ENCODE peak calls at places on chromosomes 3 and 15, in nine cellular contexts. F, V, L, R, T, Q, E, U and D are unnamed samples.

GRCh38 chr3:26437678-26438077 is 184.9 kb upstream of the LRRC3B start:
- DNase-seq in F (peak; percentile 49), V (no peak), L (no peak), R (no peak), T (no peak), Q (peak; percentile 15), E (peak; percentile 80), U (no peak), D (peak; percentile 49)

GRCh38 chr15:48112242-48112641 is 8.5 kb upstream of the SLC24A5 start:
- DNase-seq in F (peak; percentile 39), V (no peak), L (peak; percentile 8), R (no peak), T (no peak), Q (peak; percentile 46), E (peak; percentile 24), U (no peak), D (no peak)

GRCh38 chr3:123385981-123386380 is 62.9 kb downstream of the ADCY5 start:
- DNase-seq in F (peak; percentile 25), V (no peak), L (peak; percentile 21), R (no peak), T (no peak), Q (no peak), E (peak; percentile 34), U (peak; percentile 62), D (no peak)

GRCh38 chr15:88382482-88382983 is 84.7 kb downstream of the MRPL46 start:
- DNase-seq in F (peak; percentile 88), V (no peak), L (peak; percentile 46), R (no peak), T (no peak), Q (peak; percentile 40), E (peak; percentile 70), U (no peak), D (peak; percentile 47)

GRCh38 chr3:24963762-24964625 is 464.1 kb upstream of the RARB start:
- DNase-seq in F (peak; percentile 39), V (no peak), L (peak; percentile 16), R (no peak), T (no peak), Q (peak; percentile 63), E (peak; percentile 29), U (no peak), D (peak; percentile 12)

GRCh38 chr15:28184166-28184565 is 85.1 kb upstream of the OCA2 start:
- DNase-seq in F (no peak), V (no peak), L (peak; percentile 27), R (no peak), T (no peak), Q (no peak), E (peak; percentile 29), U (no peak), D (no peak)

GRCh38 chr15:87582169-87582568 is 674.4 kb downstream of the NTRK3 start:
- DNase-seq in F (peak; percentile 19), V (no peak), L (no peak), R (no peak), T (no peak), Q (no peak), E (no peak), U (no peak), D (no peak)

GRCh38 chr15:39106913-39107312 is 474.0 kb upstream of the THBS1 start:
- DNase-seq in F (no peak), V (no peak), L (no peak), R (no peak), T (no peak), Q (no peak), E (no peak), U (no peak), D (no peak)

GRCh38 chr15:46266691-46267090 is 631.9 kb downstream of the SQOR start:
- DNase-seq in F (no peak), V (no peak), L (no peak), R (no peak), T (no peak), Q (no peak), E (no peak), U (no peak), D (no peak)

GRCh38 chr15:46265664-46266063 is 630.8 kb downstream of the SQOR start:
- DNase-seq in F (no peak), V (no peak), L (no peak), R (no peak), T (no peak), Q (peak; percentile 35), E (no peak), U (no peak), D (no peak)

DNA sequence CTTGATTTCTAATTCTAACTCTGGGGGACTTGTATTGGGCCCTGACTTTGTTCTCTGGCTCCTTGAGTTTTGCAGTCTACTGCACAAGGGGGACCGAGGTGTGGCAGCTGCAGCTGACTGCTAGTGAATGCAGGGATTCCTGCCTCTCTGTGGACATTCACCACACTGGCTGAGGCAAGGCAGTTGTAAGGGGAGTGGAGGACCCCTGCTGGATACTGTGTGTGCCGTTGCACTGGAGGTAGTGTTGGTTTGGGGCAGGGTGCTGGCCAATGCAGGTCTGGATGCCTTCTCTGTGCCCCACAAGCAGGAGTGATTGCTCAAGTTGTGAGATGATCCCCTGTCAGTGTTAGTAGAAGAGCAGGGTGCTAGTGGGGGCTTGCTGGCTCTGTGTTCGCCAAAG is 626.1 kb downstream of the SQOR start:
- DNase-seq in F (no peak), V (no peak), L (no peak), R (no peak), T (no peak), Q (no peak), E (no peak), U (no peak), D (no peak)
- TF ChIP-seq CTCF in F (no peak), V (no peak), L (no peak), R (no peak), T (no peak), Q (no peak), E (no peak), U (no peak), D (no peak)

GRCh38 chr15:74788042-74788715 is 6.3 kb downstream of the CSK start:
- DNase-seq in F (no peak), V (no peak), L (no peak), R (no peak), T (no peak), Q (no peak), E (no peak), U (no peak), D (no peak)

GRCh38 chr15:74784854-74785715 is 3.2 kb downstream of the CSK start:
- DNase-seq in F (no peak), V (no peak), L (no peak), R (no peak), T (no peak), Q (no peak), E (no peak), U (no peak), D (no peak)

GRCh38 chr15:74787251-74788041 is 5.6 kb downstream of the CSK start:
- DNase-seq in F (peak; percentile 82), V (peak; percentile 85), L (peak; percentile 47), R (peak; percentile 78), T (peak; percentile 91), Q (peak; percentile 70), E (peak; percentile 74), U (no peak), D (no peak)

GRCh38 chr15:74785716-74786032 is 3.8 kb downstream of the CSK start:
- DNase-seq in F (no peak), V (no peak), L (no peak), R (no peak), T (no peak), Q (no peak), E (no peak), U (no peak), D (no peak)

DNA sequence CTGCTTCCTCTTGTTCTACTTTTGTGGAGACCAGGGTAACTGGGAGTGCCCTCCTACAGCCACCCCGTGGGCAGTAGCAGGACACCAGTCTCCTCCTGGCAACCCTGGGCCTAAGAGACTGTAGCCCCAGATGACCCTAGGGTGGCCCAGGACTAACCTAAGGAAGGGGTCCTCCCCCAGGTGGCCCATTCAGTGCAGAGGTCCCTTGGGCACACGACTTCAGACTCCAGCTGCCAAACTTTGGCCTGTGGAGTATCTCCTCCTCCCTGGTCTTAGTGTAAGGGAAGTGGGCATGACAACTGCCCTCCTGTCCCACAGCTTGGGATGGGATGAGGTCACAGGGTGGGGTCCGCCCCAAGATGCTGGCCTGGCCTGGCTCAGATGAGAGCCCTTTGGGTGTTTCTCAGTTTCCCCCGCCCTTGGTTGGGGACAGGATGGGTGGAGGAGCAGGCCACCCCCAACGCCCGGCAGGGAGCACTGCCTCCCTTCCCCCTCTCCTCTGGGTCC is 4.8 kb downstream of the CSK start:
- DNase-seq in F (no peak), V (no peak), L (no peak), R (no peak), T (no peak), Q (no peak), E (no peak), U (no peak), D (no peak)
- H3K4me3 ChIP-seq in F (no peak overlapping the region), V (peak overlapping the region; percentile 83), L (no peak overlapping the region), R (no peak overlapping the region), T (no peak overlapping the region), Q (no peak overlapping the region), E (no peak overlapping the region), U (no peak overlapping the region), D (no peak overlapping the region)

GRCh38 chr3:75171632-75172230 is 492.4 kb upstream of the FRG2C start:
- DNase-seq in F (peak; percentile 7), V (no peak), L (peak; percentile 13), R (no peak), T (no peak), Q (peak; percentile 22), E (peak; percentile 2), U (no peak), D (no peak)
- TF ChIP-seq CTCF in F (peak; percentile 57), V (no peak), L (peak; percentile 55), R (no peak), T (peak; percentile 29), Q (peak; percentile 65), E (peak; percentile 49), U (no peak), D (peak; percentile 46)

GRCh38 chr3:127903596-127903995 is 11.4 kb upstream of the KBTBD12 start:
- DNase-seq in F (no peak), V (no peak), L (no peak), R (no peak), T (no peak), Q (no peak), E (no peak), U (no peak), D (no peak)
- H3K4me3 ChIP-seq in F (no peak overlapping the region), V (no peak overlapping the region), L (no peak overlapping the region), R (no peak overlapping the region), T (no peak overlapping the region), Q (no peak overlapping the region), E (no peak overlapping the region), U (no peak overlapping the region), D (no peak overlapping the region)

DNA sequence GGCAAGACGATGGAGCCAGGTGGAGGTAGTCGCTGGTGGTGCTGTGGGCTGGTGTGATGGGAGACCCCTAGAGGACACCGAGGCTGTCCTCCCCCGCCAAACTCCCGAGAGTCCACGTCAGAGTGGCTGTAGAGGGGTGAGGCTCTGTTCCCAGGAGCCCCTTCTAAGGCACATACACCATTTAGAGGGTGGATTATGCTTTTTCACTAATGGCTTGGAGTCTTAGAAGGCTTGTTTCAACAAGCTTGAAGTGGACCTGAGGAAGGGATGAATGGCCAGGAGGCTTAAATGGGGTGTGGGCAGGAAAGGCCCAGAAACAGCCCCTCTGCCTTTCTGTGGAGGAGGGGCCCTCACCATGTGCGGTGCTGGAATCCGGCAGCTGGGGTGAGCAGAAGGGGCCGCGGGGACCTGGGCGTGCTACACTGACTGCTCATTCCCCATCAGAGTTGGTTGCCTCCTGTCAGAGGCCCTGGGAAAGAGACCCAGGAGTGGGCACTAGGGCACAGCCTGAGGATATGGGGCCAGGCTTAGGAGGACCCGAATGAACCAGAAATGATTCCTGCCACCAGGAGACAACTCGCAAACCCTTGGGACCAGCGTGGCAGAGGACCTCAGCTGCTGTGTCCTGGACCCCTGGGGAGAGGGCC is 66.2 kb downstream of the FEM1B start:
- DNase-seq in F (no peak), V (no peak), L (no peak), R (no peak), T (no peak), Q (no peak), E (no peak), U (no peak), D (no peak)
- TF ChIP-seq CTCF in F (no peak), V (no peak), L (no peak), R (no peak), T (no peak), Q (no peak), E (no peak), U (no peak), D (no peak)